ENCODE peak calls at places on chromosomes 1 and 21, in five cellular contexts. C is cardiac muscle cell, G is hypothalamus, V is H4, A is NCI-H1092 treated with DMSO at 0.1 percent for 48 hours. X is an unnamed sample.

GRCh38 chr1:7366955-7367665 is 404.0 kb upstream of the VAMP3 start:
- DNase-seq in C (no peak), V (no peak), A (peak), G (no peak), X (no peak)

GRCh38 chr1:212267017-212267416 is 18.2 kb upstream of the PPP2R5A start:
- DNase-seq in V (no peak), A (no peak), G (no peak), C (no peak), X (no peak)

GRCh38 chr1:12669529-12670068 is 25.7 kb downstream of the AADACL4 start:
- DNase-seq in A (no peak), G (no peak), C (no peak), V (no peak), X (no peak)

GRCh38 chr21:35399706-35400105 is 350.6 kb upstream of the RUNX1 start:
- DNase-seq in G (no peak), C (no peak), A (no peak), V (no peak), X (no peak)

GRCh38 chr21:44934276-44934675 is 5.6 kb upstream of the SLX9 start:
- DNase-seq in C (no peak), V (no peak), G (no peak), A (no peak), X (no peak)

GRCh38 chr1:182185822-182186756 is 124.6 kb upstream of the ZNF648 start:
- DNase-seq in A (no peak), C (no peak), V (peak), G (no peak), X (no peak)

GRCh38 chr1:15128077-15128476 is 25.5 kb upstream of the TMEM51 start:
- DNase-seq in G (no peak), C (no peak), V (no peak), A (no peak), X (no peak)

GRCh38 chr1:191977874-191978273 is 180.4 kb upstream of the RGS18 start:
- DNase-seq in A (no peak), C (no peak), G (no peak), V (no peak), X (no peak)

GRCh38 chr1:99590578-99591209 is 55.2 kb upstream of the PALMD start:
- DNase-seq in V (peak), C (peak), G (no peak), A (no peak), X (no peak)

GRCh38 chr1:222552882-222553281 is 5.0 kb upstream of the HHIPL2 start:
- DNase-seq in G (no peak), A (no peak), C (peak), V (no peak), X (no peak)

GRCh38 chr1:236156512-236157208 is 14.3 kb downstream of the GPR137B start:
- DNase-seq in C (no peak), V (no peak), G (no peak), A (no peak), X (no peak)

GRCh38 chr1:20405893-20406604 is 80.0 kb downstream of the CAMK2N1 start:
- DNase-seq in G (no peak), C (peak), V (no peak), A (no peak), X (no peak)

GRCh38 chr1:225780609-225781008 is 3.0 kb downstream of the SRP9 start:
- DNase-seq in C (no peak), A (no peak), G (no peak), V (no peak), X (no peak)

GRCh38 chr1:220458936-220459335 is 69.0 kb upstream of the MARK1 start:
- DNase-seq in A (no peak), G (no peak), V (no peak), C (no peak), X (no peak)

GRCh38 chr1:230863449-230863848 is 4.9 kb downstream of the C1orf198 start:
- DNase-seq in C (no peak), A (no peak), G (no peak), V (no peak), X (no peak)

GRCh38 chr1:96713649-96714048 is 7.9 kb upstream of the PTBP2 start:
- DNase-seq in A (no peak), V (no peak), G (no peak), C (no peak), X (no peak)

GRCh38 chr1:57321776-57322175 is 102.1 kb downstream of the DAB1 start:
- DNase-seq in C (no peak), A (no peak), G (no peak), V (no peak), X (no peak)

GRCh38 chr1:67135354-67135753 is 584 bp upstream of the C1orf141 start:
- DNase-seq in G (no peak), V (peak), C (peak), A (no peak), X (no peak)

GRCh38 chr1:110370827-110371226 is 20.0 kb downstream of the SLC16A4 start:
- DNase-seq in C (peak), G (no peak), A (no peak), V (no peak), X (no peak)

GRCh38 chr21:39118604-39119215 is 64.5 kb downstream of the PSMG1 start:
- DNase-seq in C (no peak), V (no peak), G (no peak), A (no peak), X (no peak)

GRCh38 chr1:181777812-181778211 is 283.7 kb downstream of the ZNF648 start:
- DNase-seq in V (no peak), C (no peak), A (no peak), G (no peak), X (no peak)

GRCh38 chr21:44924611-44925010 is 3.9 kb upstream of the ITGB2 start:
- DNase-seq in C (no peak), A (no peak), V (no peak), G (no peak), X (no peak)

GRCh38 chr1:153356392-153357075 is 1.1 kb upstream of the S100A9 start:
- DNase-seq in G (no peak), A (no peak), V (no peak), C (no peak), X (no peak)

GRCh38 chr1:182658055-182658454 is 26.3 kb downstream of the RGS8 start:
- DNase-seq in C (no peak), A (peak), V (no peak), G (no peak), X (no peak)

GRCh38 chr1:7632681-7633080 is 138.4 kb upstream of the VAMP3 start:
- DNase-seq in G (no peak), C (no peak), A (no peak), V (no peak), X (no peak)

GRCh38 chr1:12165342-12165741 is 1.4 kb upstream of the TNFRSF1B start:
- DNase-seq in A (no peak), G (no peak), V (no peak), C (no peak), X (no peak)

GRCh38 chr1:113940365-113941244 is 11.5 kb downstream of the HIPK1 start:
- DNase-seq in C (no peak), A (no peak), V (no peak), G (no peak), X (no peak)

GRCh38 chr1:160826546-160826945 is 30.6 kb downstream of the LY9 start:
- DNase-seq in A (no peak), C (peak), V (peak), G (no peak), X (no peak)

GRCh38 chr1:240663160-240663879 is 51.4 kb upstream of the GREM2 start:
- DNase-seq in C (no peak), A (no peak), V (no peak), G (no peak), X (no peak)

GRCh38 chr1:3553166-3553939 is 58.0 kb downstream of the MEGF6 start:
- DNase-seq in G (no peak), V (no peak), A (no peak), C (no peak), X (no peak)

GRCh38 chr1:68484618-68485017 is 12.3 kb downstream of the DEPDC1 start:
- DNase-seq in C (no peak), A (no peak), G (no peak), V (no peak), X (no peak)

GRCh38 chr1:45960930-45961715 is 157.7 kb downstream of the MAST2 start:
- DNase-seq in G (no peak), V (no peak), A (no peak), C (no peak), X (no peak)

GRCh38 chr1:183693521-183693920 is 40.4 kb upstream of the APOBEC4 start:
- DNase-seq in A (no peak), G (no peak), V (no peak), C (no peak), X (no peak)

GRCh38 chr1:8908388-8909151 is 30.1 kb upstream of the ENO1 start:
- DNase-seq in G (no peak), C (peak), A (no peak), V (no peak), X (no peak)

GRCh38 chr1:99886841-99887240 is 36.7 kb downstream of the AGL start:
- DNase-seq in A (no peak), V (no peak), C (no peak), G (no peak), X (no peak)

GRCh38 chr1:46569909-46570725 is 18.7 kb upstream of the KNCN start:
- DNase-seq in V (no peak), C (peak), A (no peak), G (no peak), X (no peak)

GRCh38 chr1:77900687-77901293 is 12.4 kb downstream of the NEXN start:
- DNase-seq in C (peak), V (peak), G (no peak), A (peak), X (peak)